ENCODE peak calls at places on chromosomes 5 and 9, in seven cellular contexts. A is K562, H is HCT116, Z is hepatocyte, U is H1, K is MM.1S, S is OCI-LY7. L is an unnamed sample.

GRCh38 chr9:73548201-73548600 is 396.5 kb downstream of the ANXA1 start:
- DNase-seq in K (no peak), H (no peak), U (no peak), S (no peak), Z (no peak), A (no peak), L (no peak)

GRCh38 chr5:80083115-80083890 is 48.2 kb downstream of the THBS4 start:
- DNase-seq in A (peak; percentile 63), H (peak; percentile 71), Z (peak; percentile 82), S (peak; percentile 81), U (peak; percentile 77), K (peak; percentile 66), L (peak; percentile 75)

GRCh38 chr5:152505442-152506042 is 100.5 kb upstream of the NMUR2 start:
- DNase-seq in Z (peak; percentile 82), S (peak; percentile 49), K (peak; percentile 70), U (peak; percentile 64), A (peak; percentile 9), H (peak; percentile 33), L (peak; percentile 64)

GRCh38 chr5:78699565-78700143 is 51.1 kb upstream of the LHFPL2 start:
- DNase-seq in S (no peak), Z (peak; percentile 83), K (no peak), A (no peak), U (no peak), H (peak; percentile 99), L (peak; percentile 98)

GRCh38 chr5:166068547-166069335 is 2222.7 kb upstream of the WWC1 start:
- DNase-seq in H (no peak), K (no peak), Z (peak; percentile 8), S (no peak), A (no peak), U (no peak), L (no peak)

GRCh38 chr5:53549792-53550191 is 10.6 kb upstream of the NDUFS4 start:
- DNase-seq in A (no peak), Z (no peak), H (no peak), S (no peak), U (no peak), K (no peak), L (no peak)

GRCh38 chr9:90802534-90802933 is 915 bp downstream of the SYK start:
- DNase-seq in A (no peak), S (peak; percentile 42), H (no peak), K (peak; percentile 12), U (no peak), Z (no peak), L (no peak)

GRCh38 chr9:98231770-98232478 is 23.5 kb downstream of the TBC1D2 start:
- DNase-seq in S (peak; percentile 19), A (no peak), H (no peak), Z (peak; percentile 63), K (no peak), U (no peak), L (peak; percentile 94)

GRCh38 chr5:118592234-118592633 is 396.1 kb downstream of the DTWD2 start:
- DNase-seq in S (no peak), A (no peak), U (no peak), Z (no peak), K (no peak), H (no peak), L (no peak)

GRCh38 chr5:146805099-146805498 is 73.5 kb downstream of the PPP2R2B start:
- DNase-seq in S (no peak), A (no peak), U (no peak), H (no peak), Z (peak; percentile 28), K (no peak), L (peak; percentile 76)

GRCh38 chr5:56251918-56252553 is 18.9 kb upstream of the ANKRD55 start:
- DNase-seq in S (no peak), A (peak; percentile 77), K (no peak), Z (no peak), U (no peak), H (no peak), L (peak; percentile 20)

GRCh38 chr5:175822225-175822624 is 49.2 kb upstream of the CPLX2 start:
- DNase-seq in U (no peak), S (no peak), K (no peak), A (no peak), Z (no peak), H (peak; percentile 75), L (peak; percentile 5)

GRCh38 chr9:121735065-121735791 is 83.8 kb downstream of the DAB2IP start:
- DNase-seq in K (no peak), U (peak; percentile 71), S (peak; percentile 72), Z (peak; percentile 50), A (peak; percentile 37), H (no peak), L (peak; percentile 72)

GRCh38 chr9:16687678-16688369 is 182.6 kb downstream of the BNC2 start:
- DNase-seq in H (no peak), S (no peak), U (no peak), A (no peak), K (no peak), Z (no peak), L (peak; percentile 43)

GRCh38 chr5:135190345-135191083 is 156.5 kb upstream of the PITX1 start:
- DNase-seq in S (no peak), A (no peak), Z (no peak), H (no peak), U (peak; percentile 49), K (no peak), L (no peak)

GRCh38 chr5:3311443-3311842 is 284.2 kb upstream of the IRX1 start:
- DNase-seq in A (no peak), K (no peak), S (no peak), Z (no peak), H (no peak), U (no peak), L (no peak)

GRCh38 chr5:372911-373709 is 51.6 kb downstream of the AHRR start:
- DNase-seq in Z (no peak), H (no peak), S (no peak), U (peak; percentile 60), K (no peak), A (no peak), L (no peak)

GRCh38 chr5:16265141-16265540 is 85.5 kb upstream of the MARCHF11 start:
- DNase-seq in Z (no peak), U (no peak), S (no peak), A (no peak), H (no peak), K (peak; percentile 25), L (no peak)

GRCh38 chr5:128736567-128736966 is 198.5 kb upstream of the FBN2 start:
- DNase-seq in H (peak; percentile 4), A (no peak), S (no peak), U (no peak), Z (peak; percentile 25), K (no peak), L (peak; percentile 43)

GRCh38 chr5:43113546-43113945 is 7.2 kb upstream of the ZNF131 start:
- DNase-seq in U (no peak), Z (no peak), S (no peak), K (no peak), H (no peak), A (no peak), L (no peak)

GRCh38 chr5:43115968-43116367 is 4.7 kb upstream of the ZNF131 start:
- DNase-seq in Z (no peak), A (no peak), S (no peak), H (no peak), U (no peak), K (no peak), L (no peak)

GRCh38 chr5:43106290-43106638 is 14.4 kb upstream of the ZNF131 start:
- DNase-seq in U (no peak), K (no peak), Z (no peak), S (no peak), A (no peak), H (no peak), L (no peak)

GRCh38 chr5:43105369-43106289 is 15.1 kb upstream of the ZNF131 start:
- DNase-seq in H (peak; percentile 92), A (peak; percentile 90), S (peak; percentile 93), U (peak; percentile 91), Z (peak; percentile 95), K (peak; percentile 94), L (peak; percentile 95)

GRCh38 chr5:43110606-43111170 is 10.0 kb upstream of the ZNF131 start:
- DNase-seq in Z (peak; percentile 62), U (peak; percentile 55), H (peak; percentile 16), S (peak; percentile 41), A (peak; percentile 35), K (peak; percentile 19), L (no peak)
- TF ChIP-seq CTCF in Z (peak; percentile 31), U (peak; percentile 83), H (peak; percentile 18), S (peak; percentile 71), A (peak; percentile 76), K (peak; percentile 32), L (no peak)

DNA sequence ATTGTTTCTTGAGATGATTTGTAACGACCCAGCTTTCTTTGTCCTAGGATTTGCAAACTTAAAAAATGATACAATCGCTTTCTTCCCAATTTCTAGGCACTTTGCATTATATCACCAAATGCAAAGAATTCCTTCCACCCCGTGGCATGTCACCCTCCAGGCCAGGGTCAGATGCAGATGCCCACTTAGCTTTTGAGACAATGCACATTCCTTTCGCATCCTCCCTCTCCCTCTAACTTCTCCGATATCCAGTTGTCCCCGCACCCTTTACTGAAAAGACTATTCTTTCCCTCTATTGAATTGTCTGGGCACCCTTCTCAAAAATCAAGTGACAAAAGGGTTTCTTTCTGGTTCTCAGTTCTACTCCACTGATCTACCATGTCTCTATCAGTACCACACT is 17.3 kb downstream of the RNF130 start:
- DNase-seq in A (no peak), H (no peak), K (no peak), Z (no peak), U (no peak), S (no peak), L (no peak)
- H4K20me1 ChIP-seq in A (no peaks in the 10 kb centered on the region), H (no peaks in the 10 kb centered on the region), K (no peaks in the 10 kb centered on the region), Z (peaks cover 35% of the 10 kb centered on the region), U (peaks cover 6% of the 10 kb centered on the region), S (no peaks in the 10 kb centered on the region), L (no peaks in the 10 kb centered on the region)

DNA sequence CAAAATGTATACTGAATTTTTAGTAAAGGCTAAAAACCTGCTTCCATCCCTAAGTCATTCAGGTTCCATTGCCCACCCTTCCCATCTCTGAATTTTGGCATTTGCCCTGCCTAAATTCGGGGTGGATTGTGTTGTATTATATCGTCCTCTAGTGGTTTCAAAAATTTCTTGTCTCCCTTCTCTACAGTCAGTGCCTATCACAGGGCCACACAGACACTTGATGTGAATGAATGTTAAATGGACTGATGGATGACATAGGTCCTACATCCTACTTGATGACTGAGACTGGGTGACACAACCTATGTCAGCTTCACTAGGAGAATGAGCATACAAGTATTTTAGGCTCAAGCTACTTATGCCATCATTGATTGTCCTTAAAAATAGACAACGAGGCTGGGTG is 45.6 kb upstream of the SLC30A5 start:
- DNase-seq in K (peak; percentile 17), S (peak; percentile 22), Z (no peak), H (no peak), U (no peak), A (no peak), L (peak; percentile 7)
- TF ChIP-seq CTCF in K (peak; percentile 42), S (peak; percentile 75), Z (peak; percentile 37), H (peak; percentile 33), U (peak; percentile 67), A (peak; percentile 64), L (peak; percentile 31)

DNA sequence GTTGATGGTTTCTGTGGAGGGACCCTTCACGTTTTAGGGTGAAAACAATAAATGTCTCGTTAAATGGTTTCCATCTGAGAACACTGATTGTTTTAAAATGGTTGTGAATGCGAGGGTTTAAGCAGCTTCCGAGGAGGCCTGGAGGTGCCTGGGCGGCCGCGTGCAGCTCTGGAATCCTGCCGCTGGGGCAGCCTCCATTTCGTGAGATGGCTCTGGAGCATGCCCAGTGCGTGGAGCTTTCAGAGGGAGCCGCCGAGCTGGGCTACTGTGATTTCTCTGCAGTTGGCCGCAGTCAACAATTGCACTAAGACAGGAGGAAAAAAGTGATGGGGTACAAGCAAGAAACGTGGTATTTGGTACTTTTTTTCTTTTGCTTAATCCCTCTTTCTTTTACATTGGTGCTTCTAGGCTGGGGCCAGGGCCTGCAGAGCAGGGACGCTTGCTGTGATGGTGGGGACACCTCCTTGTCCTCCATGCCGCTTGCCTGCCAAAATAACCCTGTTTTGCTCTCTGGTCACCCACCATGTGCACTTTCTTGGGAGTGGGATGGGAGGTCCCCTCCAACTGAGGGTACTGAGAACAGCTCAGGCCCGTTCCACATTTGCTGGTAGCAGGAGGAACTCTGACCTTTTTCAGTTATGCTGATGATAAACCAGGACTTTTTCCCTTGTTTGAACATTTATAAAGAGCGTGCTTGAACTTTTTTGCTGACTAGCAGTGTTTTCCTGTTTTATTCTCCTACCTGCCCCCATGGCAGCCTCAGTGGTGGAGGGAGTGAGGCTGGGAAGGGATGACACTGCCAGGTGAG is 47.1 kb downstream of the EHMT1 start:
- DNase-seq in A (no peak), K (no peak), S (no peak), H (no peak), Z (peak; percentile 57), U (no peak), L (peak; percentile 11)
- H4K20me1 ChIP-seq in A (peaks cover 11% of the 10 kb centered on the region), K (no peaks in the 10 kb centered on the region), S (no peaks in the 10 kb centered on the region), H (no peaks in the 10 kb centered on the region), Z (peaks cover 16% of the 10 kb centered on the region), U (no peaks in the 10 kb centered on the region), L (no peaks in the 10 kb centered on the region)